ENCODE peak calls at places on chromosomes 4 and X, in ten cellular contexts. One of them, this sample, is unnamed.

GRCh38 chrX:140050906-140051305 is 85.6 kb upstream of the CXorf66 start:
- DNase-seq in mucosa of descending colon: no peak
- DNase-seq in heart right ventricle: no peak
- DNase-seq in GM20000: no peak
- DNase-seq in astrocyte of the spinal cord: peak; percentile 5
- DNase-seq in heart left ventricle: no peak
- DNase-seq in Caco-2: no peak
- DNase-seq in B cell: no peak
- DNase-seq in kidney: no peak
- DNase-seq in lung: no peak
- DNase-seq in this sample: no peak

GRCh38 chrX:11437642-11438379 is 144.6 kb downstream of the AMELX start:
- DNase-seq in Caco-2: peak; percentile 72
- DNase-seq in lung: no peak
- DNase-seq in heart right ventricle: peak; percentile 21
- DNase-seq in astrocyte of the spinal cord: peak; percentile 81
- DNase-seq in GM20000: no peak
- DNase-seq in mucosa of descending colon: no peak
- DNase-seq in kidney: no peak
- DNase-seq in heart left ventricle: peak; percentile 35
- DNase-seq in B cell: no peak
- DNase-seq in this sample: no peak

GRCh38 chrX:69357293-69357692 is 146.8 kb upstream of the NALF2 start:
- DNase-seq in astrocyte of the spinal cord: no peak
- DNase-seq in heart left ventricle: no peak
- DNase-seq in B cell: no peak
- DNase-seq in mucosa of descending colon: no peak
- DNase-seq in kidney: no peak
- DNase-seq in GM20000: no peak
- DNase-seq in Caco-2: no peak
- DNase-seq in lung: no peak
- DNase-seq in heart right ventricle: no peak
- DNase-seq in this sample: no peak

GRCh38 chr4:7342581-7343352 is 92.0 kb downstream of the PSAPL1 start:
- DNase-seq in B cell: no peak
- DNase-seq in mucosa of descending colon: no peak
- DNase-seq in astrocyte of the spinal cord: no peak
- DNase-seq in Caco-2: no peak
- DNase-seq in GM20000: no peak
- DNase-seq in kidney: peak; percentile 44
- DNase-seq in heart right ventricle: no peak
- DNase-seq in heart left ventricle: no peak
- DNase-seq in lung: no peak
- DNase-seq in this sample: no peak

GRCh38 chr4:124177647-124178425 is 534.7 kb downstream of the ANKRD50 start:
- DNase-seq in GM20000: no peak
- DNase-seq in Caco-2: no peak
- DNase-seq in lung: no peak
- DNase-seq in astrocyte of the spinal cord: peak; percentile 79
- DNase-seq in B cell: no peak
- DNase-seq in heart left ventricle: no peak
- DNase-seq in mucosa of descending colon: no peak
- DNase-seq in kidney: no peak
- DNase-seq in heart right ventricle: no peak
- DNase-seq in this sample: no peak

GRCh38 chr4:188722911-188723310 is 583.7 kb downstream of the TRIML1 start:
- DNase-seq in Caco-2: no peak
- DNase-seq in GM20000: no peak
- DNase-seq in astrocyte of the spinal cord: no peak
- DNase-seq in B cell: no peak
- DNase-seq in kidney: no peak
- DNase-seq in mucosa of descending colon: no peak
- DNase-seq in lung: no peak
- DNase-seq in heart right ventricle: no peak
- DNase-seq in heart left ventricle: no peak
- DNase-seq in this sample: no peak

GRCh38 chrX:129773649-129774458 is 5.9 kb upstream of the SASH3 start:
- DNase-seq in lung: no peak
- DNase-seq in GM20000: no peak
- DNase-seq in kidney: peak; percentile 33
- DNase-seq in mucosa of descending colon: no peak
- DNase-seq in heart right ventricle: no peak
- DNase-seq in heart left ventricle: no peak
- DNase-seq in B cell: no peak
- DNase-seq in Caco-2: peak; percentile 48
- DNase-seq in astrocyte of the spinal cord: no peak
- DNase-seq in this sample: peak; percentile 63

GRCh38 chr4:105147226-105148151 is 813 bp downstream of the TET2 start:
- DNase-seq in heart right ventricle: no peak
- DNase-seq in B cell: peak; percentile 35
- DNase-seq in GM20000: peak; percentile 40
- DNase-seq in kidney: no peak
- DNase-seq in lung: no peak
- DNase-seq in mucosa of descending colon: no peak
- DNase-seq in astrocyte of the spinal cord: peak; percentile 69
- DNase-seq in Caco-2: no peak
- DNase-seq in heart left ventricle: peak; percentile 26
- DNase-seq in this sample: peak; percentile 60

GRCh38 chr4:37246891-37247290 is 2.3 kb downstream of the NWD2 start:
- DNase-seq in mucosa of descending colon: no peak
- DNase-seq in heart left ventricle: no peak
- DNase-seq in astrocyte of the spinal cord: no peak
- DNase-seq in GM20000: no peak
- DNase-seq in lung: no peak
- DNase-seq in heart right ventricle: no peak
- DNase-seq in B cell: no peak
- DNase-seq in Caco-2: no peak
- DNase-seq in kidney: no peak
- DNase-seq in this sample: no peak

GRCh38 chr4:150394046-150394445 is 187.9 kb upstream of the MAB21L2 start:
- DNase-seq in B cell: no peak
- DNase-seq in GM20000: no peak
- DNase-seq in heart left ventricle: no peak
- DNase-seq in heart right ventricle: no peak
- DNase-seq in Caco-2: no peak
- DNase-seq in astrocyte of the spinal cord: no peak
- DNase-seq in mucosa of descending colon: no peak
- DNase-seq in kidney: no peak
- DNase-seq in lung: no peak
- DNase-seq in this sample: no peak

GRCh38 chr4:67896421-67897065 is 12.7 kb upstream of the TMPRSS11D start:
- DNase-seq in mucosa of descending colon: no peak
- DNase-seq in B cell: no peak
- DNase-seq in Caco-2: no peak
- DNase-seq in heart right ventricle: no peak
- DNase-seq in heart left ventricle: no peak
- DNase-seq in kidney: no peak
- DNase-seq in GM20000: no peak
- DNase-seq in astrocyte of the spinal cord: no peak
- DNase-seq in lung: no peak
- DNase-seq in this sample: no peak

GRCh38 chr4:67897686-67898085 is 13.9 kb upstream of the TMPRSS11D start:
- DNase-seq in mucosa of descending colon: no peak
- DNase-seq in GM20000: no peak
- DNase-seq in kidney: no peak
- DNase-seq in Caco-2: no peak
- DNase-seq in heart right ventricle: no peak
- DNase-seq in lung: no peak
- DNase-seq in astrocyte of the spinal cord: no peak
- DNase-seq in B cell: no peak
- DNase-seq in heart left ventricle: no peak
- DNase-seq in this sample: no peak

GRCh38 chr4:67892253-67892652 is 8.5 kb upstream of the TMPRSS11D start:
- DNase-seq in lung: no peak
- DNase-seq in heart right ventricle: no peak
- DNase-seq in astrocyte of the spinal cord: no peak
- DNase-seq in mucosa of descending colon: no peak
- DNase-seq in kidney: no peak
- DNase-seq in heart left ventricle: no peak
- DNase-seq in GM20000: no peak
- DNase-seq in B cell: no peak
- DNase-seq in Caco-2: no peak
- DNase-seq in this sample: no peak

GRCh38 chr4:67891645-67892044 is 7.8 kb upstream of the TMPRSS11D start:
- DNase-seq in kidney: no peak
- DNase-seq in GM20000: no peak
- DNase-seq in lung: no peak
- DNase-seq in mucosa of descending colon: no peak
- DNase-seq in Caco-2: no peak
- DNase-seq in astrocyte of the spinal cord: no peak
- DNase-seq in B cell: no peak
- DNase-seq in heart left ventricle: no peak
- DNase-seq in heart right ventricle: no peak
- DNase-seq in this sample: no peak

DNA sequence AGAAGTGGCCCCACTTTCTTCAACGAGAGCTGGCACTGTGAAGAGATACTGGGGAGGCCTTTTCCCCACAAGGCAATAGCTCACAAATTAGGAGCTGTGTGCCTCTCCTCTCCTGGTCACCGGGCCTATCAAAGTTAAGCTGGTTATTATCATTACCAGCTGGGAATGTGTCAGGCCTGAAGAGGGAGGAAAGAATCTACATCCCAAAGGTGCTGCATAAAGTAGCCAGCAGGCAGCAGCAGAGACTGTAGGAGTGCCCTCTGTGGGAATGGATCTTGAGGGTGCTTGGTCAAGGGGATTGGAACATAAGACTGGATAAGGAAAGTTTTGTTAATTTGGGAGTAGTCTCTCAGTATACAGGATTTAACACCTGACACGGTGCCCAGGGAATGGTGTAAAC is 9.1 kb upstream of the TMPRSS11D start:
- DNase-seq in GM20000: no peak
- DNase-seq in B cell: no peak
- DNase-seq in lung: no peak
- DNase-seq in heart right ventricle: no peak
- DNase-seq in mucosa of descending colon: no peak
- DNase-seq in Caco-2: no peak
- DNase-seq in heart left ventricle: no peak
- DNase-seq in astrocyte of the spinal cord: no peak
- DNase-seq in kidney: no peak
- DNase-seq in this sample: no peak
- TF ChIP-seq CTCF in GM20000: no peak
- TF ChIP-seq CTCF in B cell: no peak
- TF ChIP-seq CTCF in lung: no peak
- TF ChIP-seq CTCF in heart right ventricle: no peak
- TF ChIP-seq CTCF in mucosa of descending colon: no peak
- TF ChIP-seq CTCF in Caco-2: no peak
- TF ChIP-seq CTCF in heart left ventricle: no peak
- TF ChIP-seq CTCF in astrocyte of the spinal cord: no peak
- TF ChIP-seq CTCF in kidney: no peak
- TF ChIP-seq CTCF in this sample: no peak

GRCh38 chr4:44186850-44187246 is 261.8 kb downstream of the KCTD8 start:
- DNase-seq in GM20000: no peak
- DNase-seq in lung: no peak
- DNase-seq in astrocyte of the spinal cord: peak; percentile 0
- DNase-seq in Caco-2: no peak
- DNase-seq in heart left ventricle: no peak
- DNase-seq in kidney: no peak
- DNase-seq in B cell: no peak
- DNase-seq in heart right ventricle: no peak
- DNase-seq in mucosa of descending colon: no peak
- DNase-seq in this sample: no peak

DNA sequence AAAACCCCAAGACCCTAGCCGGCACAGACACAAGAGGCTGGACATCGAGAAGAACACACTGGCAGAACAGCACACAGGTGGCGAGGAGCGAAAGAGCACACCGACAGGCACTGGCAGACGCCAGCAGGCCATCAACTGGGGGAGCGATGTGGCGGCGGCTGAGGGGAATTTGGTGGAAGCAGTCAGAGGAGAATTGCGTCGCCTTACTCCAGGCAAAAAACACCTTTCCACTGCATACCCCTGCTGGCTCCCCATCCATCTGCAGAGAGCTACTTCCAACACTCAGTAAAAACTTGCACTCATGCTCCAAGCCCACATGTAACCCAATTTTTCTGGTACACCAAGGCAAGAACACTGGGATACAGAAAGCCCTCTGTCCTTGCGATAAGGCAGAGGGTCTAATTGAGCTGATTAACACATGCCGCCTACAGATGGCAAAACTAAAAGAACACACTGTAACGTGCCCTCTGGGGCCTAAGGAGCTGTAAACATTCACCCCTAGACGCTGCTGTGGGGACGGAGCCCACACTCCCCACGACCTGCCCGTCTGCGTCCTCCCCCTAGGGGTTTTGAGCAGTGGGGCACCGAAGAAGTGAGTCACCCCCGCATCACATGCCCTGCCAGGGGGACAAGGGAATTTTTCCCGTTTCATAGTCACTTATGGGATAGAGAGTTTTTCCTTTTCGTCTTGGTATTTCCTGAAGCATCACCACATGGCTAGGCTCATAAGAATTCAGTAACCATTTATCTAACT is 262.3 kb downstream of the KCTD8 start:
- DNase-seq in lung: no peak
- DNase-seq in heart right ventricle: no peak
- DNase-seq in kidney: no peak
- DNase-seq in GM20000: no peak
- DNase-seq in heart left ventricle: no peak
- DNase-seq in Caco-2: no peak
- DNase-seq in B cell: no peak
- DNase-seq in mucosa of descending colon: no peak
- DNase-seq in astrocyte of the spinal cord: no peak
- DNase-seq in this sample: no peak
- TF ChIP-seq CTCF in lung: no peak
- TF ChIP-seq CTCF in heart right ventricle: no peak
- TF ChIP-seq CTCF in kidney: no peak
- TF ChIP-seq CTCF in GM20000: no peak
- TF ChIP-seq CTCF in heart left ventricle: no peak
- TF ChIP-seq CTCF in Caco-2: no peak
- TF ChIP-seq CTCF in B cell: no peak
- TF ChIP-seq CTCF in mucosa of descending colon: no peak
- TF ChIP-seq CTCF in astrocyte of the spinal cord: peak; percentile 24
- TF ChIP-seq CTCF in this sample: no peak

DNA sequence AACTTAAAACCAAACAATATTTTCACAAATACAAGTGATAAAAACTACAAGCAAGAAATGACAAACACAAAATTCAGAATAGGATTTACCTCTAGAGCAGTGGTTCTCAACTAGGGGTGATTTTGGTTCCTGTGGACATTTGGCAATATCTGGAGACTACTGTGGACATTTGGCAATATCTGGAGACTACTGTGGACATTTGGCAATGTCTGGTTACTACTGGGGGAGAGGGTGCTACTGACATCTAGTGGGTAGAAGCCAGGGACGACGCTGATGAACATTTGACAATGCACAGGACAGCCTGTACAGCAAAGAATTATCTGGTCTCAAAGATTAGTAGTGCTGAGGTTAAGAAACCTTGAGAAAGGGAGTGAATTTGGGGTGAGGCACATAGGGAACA is 169.8 kb downstream of the CLCN4 start:
- DNase-seq in heart left ventricle: no peak
- DNase-seq in kidney: no peak
- DNase-seq in heart right ventricle: no peak
- DNase-seq in mucosa of descending colon: no peak
- DNase-seq in astrocyte of the spinal cord: no peak
- DNase-seq in B cell: no peak
- DNase-seq in Caco-2: peak; percentile 54
- DNase-seq in lung: no peak
- DNase-seq in GM20000: no peak
- DNase-seq in this sample: peak; percentile 2
- TF ChIP-seq CTCF in heart left ventricle: no peak
- TF ChIP-seq CTCF in kidney: peak; percentile 30
- TF ChIP-seq CTCF in heart right ventricle: peak; percentile 33
- TF ChIP-seq CTCF in mucosa of descending colon: no peak
- TF ChIP-seq CTCF in astrocyte of the spinal cord: peak; percentile 13
- TF ChIP-seq CTCF in B cell: no peak
- TF ChIP-seq CTCF in Caco-2: peak; percentile 26
- TF ChIP-seq CTCF in lung: no peak
- TF ChIP-seq CTCF in GM20000: peak; percentile 18
- TF ChIP-seq CTCF in this sample: no peak

GRCh38 chr4:55543858-55544257 is 2.9 kb downstream of the CLOCK start:
- DNase-seq in mucosa of descending colon: no peak
- DNase-seq in lung: no peak
- DNase-seq in heart right ventricle: no peak
- DNase-seq in kidney: no peak
- DNase-seq in Caco-2: no peak
- DNase-seq in astrocyte of the spinal cord: peak; percentile 7
- DNase-seq in B cell: no peak
- DNase-seq in GM20000: no peak
- DNase-seq in heart left ventricle: no peak
- DNase-seq in this sample: no peak
- TF ChIP-seq CTCF in mucosa of descending colon: no peak
- TF ChIP-seq CTCF in lung: no peak
- TF ChIP-seq CTCF in heart right ventricle: no peak
- TF ChIP-seq CTCF in kidney: no peak
- TF ChIP-seq CTCF in Caco-2: no peak
- TF ChIP-seq CTCF in astrocyte of the spinal cord: peak; percentile 8
- TF ChIP-seq CTCF in B cell: peak; percentile 43
- TF ChIP-seq CTCF in GM20000: no peak
- TF ChIP-seq CTCF in heart left ventricle: no peak
- TF ChIP-seq CTCF in this sample: no peak

This sample was measured in GM12865.